ENCODE peak calls at places on chromosomes 16 and 17, in seven cellular contexts. N is OCI-LY7, F is left ventricle myocardium inferior, Q is astrocyte of the cerebellum, D is heart left ventricle, S is NB4, T is ovary. X is an unnamed sample.

GRCh38 chr17:1872976-1873375 is 43.2 kb downstream of the RPA1 start:
- DNase-seq in N (no peak), F (no peak), Q (no peak), D (no peak), S (no peak), T (no peak), X (no peak)

GRCh38 chr16:17397499-17397891 is 73.3 kb downstream of the XYLT1 start:
- DNase-seq in N (no peak), F (no peak), Q (no peak), D (no peak), S (no peak), T (no peak), X (no peak)

GRCh38 chr17:77651983-77652382 is 306.5 kb upstream of the TNRC6C start:
- DNase-seq in N (no peak), F (no peak), Q (no peak), D (no peak), S (no peak), T (no peak), X (no peak)

GRCh38 chr17:8643855-8644506 is 13.5 kb upstream of the MYH10 start:
- DNase-seq in N (no peak), F (no peak), Q (no peak), D (no peak), S (no peak), T (no peak), X (no peak)

GRCh38 chr16:14232106-14232890 is 161.2 kb downstream of the MRTFB start:
- DNase-seq in N (no peak), F (no peak), Q (peak), D (no peak), S (no peak), T (no peak), X (no peak)

GRCh38 chr16:50809561-50809960 is 67.7 kb downstream of the CYLD start:
- DNase-seq in N (no peak), F (no peak), Q (no peak), D (no peak), S (no peak), T (no peak), X (no peak)

GRCh38 chr16:84967828-84968227 is 43.5 kb downstream of the ZDHHC7 start:
- DNase-seq in N (no peak), F (no peak), Q (no peak), D (no peak), S (no peak), T (no peak), X (no peak)

GRCh38 chr16:3182608-3183444 is 5.2 kb upstream of the OR1F1 start:
- DNase-seq in N (no peak), F (no peak), Q (no peak), D (no peak), S (peak), T (no peak), X (no peak)

GRCh38 chr17:83179378-83179777 is 100.0 kb downstream of the METRNL start:
- DNase-seq in N (no peak), F (no peak), Q (no peak), D (no peak), S (no peak), T (peak), X (peak)

GRCh38 chr16:12320298-12320706 is 343.8 kb downstream of the SNX29 start:
- DNase-seq in N (peak), F (no peak), Q (no peak), D (no peak), S (no peak), T (no peak), X (no peak)

GRCh38 chr17:79698086-79698690 is 32.6 kb upstream of the ENPP7 start:
- DNase-seq in N (no peak), F (no peak), Q (no peak), D (no peak), S (no peak), T (no peak), X (no peak)

GRCh38 chr17:66619196-66619595 is 215.7 kb upstream of the CACNG5 start:
- DNase-seq in N (no peak), F (no peak), Q (no peak), D (no peak), S (no peak), T (no peak), X (no peak)

GRCh38 chr17:32854177-32854576 is 22.7 kb downstream of the MYO1D start:
- DNase-seq in N (no peak), F (no peak), Q (no peak), D (no peak), S (no peak), T (no peak), X (no peak)

GRCh38 chr17:17921192-17922082 is 50.8 kb downstream of the TOM1L2 start:
- DNase-seq in N (no peak), F (no peak), Q (peak), D (peak), S (peak), T (no peak), X (no peak)

GRCh38 chr16:9351440-9351839 is 260.0 kb downstream of the HAPSTR1 start:
- DNase-seq in N (no peak), F (no peak), Q (no peak), D (no peak), S (no peak), T (no peak), X (no peak)

GRCh38 chr17:63490321-63490720 is 13.5 kb downstream of the ACE start:
- DNase-seq in N (no peak), F (no peak), Q (no peak), D (no peak), S (no peak), T (no peak), X (no peak)

GRCh38 chr17:65103431-65103830 is 33.7 kb upstream of the RGS9 start:
- DNase-seq in N (no peak), F (no peak), Q (no peak), D (no peak), S (no peak), T (no peak), X (no peak)

GRCh38 chr17:51298508-51299371 is 38.4 kb downstream of the UTP18 start:
- DNase-seq in N (peak), F (no peak), Q (peak), D (no peak), S (peak), T (no peak), X (no peak)

GRCh38 chr16:5412721-5413120 is 315.1 kb upstream of the EEF2KMT start:
- DNase-seq in N (no peak), F (no peak), Q (no peak), D (no peak), S (no peak), T (no peak), X (no peak)

GRCh38 chr17:55446581-55447205 is 25.1 kb upstream of the MMD start:
- DNase-seq in N (no peak), F (no peak), Q (no peak), D (no peak), S (no peak), T (no peak), X (no peak)

GRCh38 chr16:84068041-84068440 is 25.4 kb upstream of the SLC38A8 start:
- DNase-seq in N (no peak), F (no peak), Q (no peak), D (no peak), S (no peak), T (no peak), X (no peak)

GRCh38 chr16:62034236-62035114 is 1.8 kb downstream of the CDH8 start:
- DNase-seq in N (no peak), F (no peak), Q (no peak), D (no peak), S (no peak), T (no peak), X (no peak)

GRCh38 chr16:57316390-57317017 is 32.0 kb upstream of the PLLP start:
- DNase-seq in N (no peak), F (no peak), Q (peak), D (no peak), S (no peak), T (no peak), X (peak)

GRCh38 chr16:14527411-14528044 is 102.5 kb downstream of the PARN start:
- DNase-seq in N (no peak), F (no peak), Q (peak), D (no peak), S (no peak), T (peak), X (peak)

GRCh38 chr16:8874388-8874787 is 5.6 kb upstream of the CARHSP1 start:
- DNase-seq in N (no peak), F (no peak), Q (no peak), D (no peak), S (no peak), T (no peak), X (no peak)

GRCh38 chr16:85690469-85691064 is 1.8 kb upstream of the GINS2 start:
- DNase-seq in N (no peak), F (no peak), Q (no peak), D (no peak), S (no peak), T (no peak), X (no peak)

GRCh38 chr17:79699386-79700036 is 31.2 kb upstream of the ENPP7 start:
- DNase-seq in N (no peak), F (no peak), Q (no peak), D (no peak), S (no peak), T (no peak), X (no peak)

GRCh38 chr17:66975614-66976378 is 11.3 kb downstream of the CACNG4 start:
- DNase-seq in N (peak), F (peak), Q (no peak), D (peak), S (peak), T (no peak), X (no peak)

GRCh38 chr17:29412780-29413565 is 22.8 kb downstream of the TAOK1 start:
- DNase-seq in N (no peak), F (no peak), Q (peak), D (no peak), S (peak), T (no peak), X (no peak)

GRCh38 chr17:51275381-51275780 is 15.0 kb downstream of the UTP18 start:
- DNase-seq in N (no peak), F (no peak), Q (peak), D (no peak), S (no peak), T (no peak), X (no peak)

GRCh38 chr16:9489823-9490467 is 398.5 kb downstream of the HAPSTR1 start:
- DNase-seq in N (no peak), F (peak), Q (no peak), D (peak), S (no peak), T (no peak), X (peak)

GRCh38 chr16:27628216-27628945 is 78.4 kb downstream of the KATNIP start:
- DNase-seq in N (no peak), F (no peak), Q (no peak), D (no peak), S (no peak), T (peak), X (no peak)

GRCh38 chr16:12225816-12226480 is 249.4 kb downstream of the SNX29 start:
- DNase-seq in N (no peak), F (no peak), Q (peak), D (no peak), S (no peak), T (no peak), X (no peak)

GRCh38 chr16:17836868-17837602 is 366.3 kb upstream of the XYLT1 start:
- DNase-seq in N (no peak), F (no peak), Q (peak), D (no peak), S (peak), T (no peak), X (no peak)

GRCh38 chr17:7043544-7044268 is at the start of gene SLC16A11:
- DNase-seq in N (no peak), F (peak), Q (no peak), D (peak), S (peak), T (peak), X (no peak)

GRCh38 chr17:43183921-43184320 is 12.9 kb downstream of the NBR1 start:
- DNase-seq in N (no peak), F (no peak), Q (no peak), D (no peak), S (no peak), T (no peak), X (no peak)

GRCh38 chr16:15782573-15783365 is 74.1 kb downstream of the MYH11 start:
- DNase-seq in N (no peak), F (no peak), Q (no peak), D (no peak), S (peak), T (no peak), X (no peak)

GRCh38 chr17:36089888-36090836 is at the start of gene CCL3:
- DNase-seq in N (peak), F (no peak), Q (no peak), D (no peak), S (peak), T (no peak), X (no peak)

GRCh38 chr17:81471804-81472456 is 40.7 kb downstream of the ACTG1 start:
- DNase-seq in N (peak), F (no peak), Q (peak), D (peak), S (peak), T (peak), X (no peak)
- TF ChIP-seq CTCF in N (no peak), F (peak), Q (no peak), D (no peak), S (no peak), T (peak), X (no peak)

DNA sequence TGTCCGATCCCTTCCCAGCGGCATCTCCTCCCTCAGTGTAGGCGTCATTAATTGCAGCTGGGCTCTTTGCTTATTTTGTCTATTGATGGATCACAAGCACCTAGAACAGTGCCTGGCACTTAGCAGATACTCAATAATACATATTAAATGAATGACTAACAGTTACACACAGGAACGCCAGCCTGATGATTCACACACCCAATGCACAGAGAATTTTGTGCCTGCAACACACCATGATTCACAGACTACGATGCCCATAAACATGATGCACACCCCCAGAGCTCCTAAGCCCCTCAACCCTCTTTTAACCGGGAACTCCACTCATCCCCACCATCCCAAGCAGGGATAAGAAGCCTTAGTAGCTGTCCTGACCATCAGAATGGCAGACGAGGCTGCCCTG is 66.6 kb upstream of the TMEM97 start:
- DNase-seq in N (no peak), F (no peak), Q (no peak), D (no peak), S (no peak), T (no peak), X (no peak)
- H3K4me3 ChIP-seq in N (no peak), F (no peak), Q (no peak), D (no peak), S (no peak), T (no peak), X (no peak)

GRCh38 chr16:82603784-82604411 is 22.9 kb upstream of the CDH13 start:
- DNase-seq in N (peak), F (peak), Q (peak), D (peak), S (peak), T (no peak), X (no peak)
- TF ChIP-seq CTCF in N (peak), F (peak), Q (peak), D (peak), S (peak), T (peak), X (peak)

DNA sequence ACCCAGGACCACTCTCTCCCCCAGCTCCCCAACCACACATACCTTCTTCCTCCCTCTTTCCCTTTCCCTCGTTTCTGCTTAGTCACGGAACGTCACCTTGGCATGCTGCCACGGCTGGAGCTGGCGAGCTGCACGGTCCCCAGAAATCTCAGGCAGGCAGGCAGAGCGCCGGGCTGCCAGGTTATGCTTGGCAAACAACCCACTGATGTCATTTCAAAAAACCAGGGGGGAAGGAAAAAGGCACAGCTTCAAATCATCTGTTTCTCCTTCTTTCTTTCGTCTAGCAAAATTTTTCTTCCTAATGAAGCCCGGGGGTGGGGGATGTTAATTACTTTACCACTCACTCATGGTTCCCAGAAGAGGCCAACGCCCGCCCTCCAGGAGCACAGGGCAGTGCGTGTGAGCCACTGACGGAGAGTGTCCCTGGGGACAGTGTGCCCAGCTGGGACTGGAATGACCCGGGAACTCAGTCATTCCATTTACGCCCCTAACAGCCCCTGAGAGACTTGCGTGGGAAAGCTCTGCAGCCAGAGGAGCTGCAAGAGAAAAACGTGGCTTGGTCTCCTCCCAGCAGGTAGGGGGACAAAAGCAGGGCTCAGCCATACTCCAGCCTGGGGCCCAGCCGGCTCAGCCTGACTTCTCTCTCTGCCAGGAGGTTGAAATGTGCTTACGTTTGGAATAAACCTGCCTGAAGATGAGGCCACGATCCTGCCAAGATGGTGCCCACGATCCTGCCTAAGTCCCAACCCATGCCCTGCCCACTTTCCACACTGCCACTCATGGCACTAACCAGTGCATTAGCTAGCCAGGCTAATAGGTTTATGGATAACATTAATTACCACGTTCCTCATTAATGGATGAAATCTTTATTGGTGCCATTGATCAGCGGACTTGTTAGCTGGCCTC is 198.9 kb downstream of the ZFHX3 start:
- DNase-seq in N (no peak), F (peak), Q (peak), D (peak), S (no peak), T (peak), X (peak)
- H3K4me3 ChIP-seq in N (no peak), F (peak), Q (no peak), D (peak), S (no peak), T (no peak), X (peak)

DNA sequence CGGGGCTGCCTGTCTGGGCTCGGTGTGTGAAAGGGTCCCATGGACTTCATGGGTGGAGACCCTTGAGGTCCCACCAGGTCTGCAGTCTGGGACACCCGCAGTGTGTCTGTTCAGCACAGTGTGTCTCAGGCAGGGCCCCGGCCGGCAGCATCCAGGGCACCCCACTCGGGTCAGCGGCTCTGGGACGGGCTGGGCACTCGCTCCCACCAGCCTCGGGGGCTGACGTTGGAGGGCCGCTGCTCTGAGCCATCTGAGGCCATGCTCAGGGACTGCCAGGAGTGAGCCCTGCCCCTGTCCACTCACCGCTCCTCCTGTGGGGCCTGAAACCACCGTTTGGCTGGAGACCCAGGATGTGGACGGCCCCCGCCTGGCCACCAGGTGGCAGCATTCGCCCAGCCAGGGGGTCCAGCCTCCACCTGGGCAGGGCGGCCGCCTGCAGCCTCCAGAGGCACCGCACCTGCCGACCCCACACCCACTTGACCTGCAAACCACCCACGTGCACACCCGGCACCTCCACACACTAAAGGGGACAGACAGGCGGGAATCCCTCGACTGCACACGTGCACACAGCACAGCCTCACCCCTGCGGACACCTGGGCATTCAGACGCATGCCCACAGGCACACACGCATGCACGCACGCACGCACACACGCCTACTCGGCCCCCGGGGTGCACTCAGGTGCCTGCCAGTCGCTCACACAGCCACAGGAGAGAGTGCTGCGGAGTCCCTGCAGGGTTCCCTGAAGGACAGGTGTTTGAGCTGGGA is 10.1 kb upstream of the ZFPM1 start:
- DNase-seq in N (peak), F (peak), Q (no peak), D (peak), S (peak), T (peak), X (peak)
- TF ChIP-seq CTCF in N (peak), F (peak), Q (peak), D (peak), S (peak), T (peak), X (peak)

GRCh38 chr17:60751884-60752283 is 74.2 kb downstream of the BCAS3 start:
- DNase-seq in N (no peak), F (no peak), Q (no peak), D (no peak), S (no peak), T (no peak), X (no peak)

GRCh38 chr17:60749708-60750107 is 72.1 kb downstream of the BCAS3 start:
- DNase-seq in N (no peak), F (no peak), Q (no peak), D (no peak), S (no peak), T (no peak), X (no peak)

GRCh38 chr17:60749050-60749449 is 71.4 kb downstream of the BCAS3 start:
- DNase-seq in N (no peak), F (no peak), Q (no peak), D (no peak), S (no peak), T (no peak), X (no peak)

GRCh38 chr17:60752873-60753577 is 75.4 kb downstream of the BCAS3 start:
- DNase-seq in N (no peak), F (no peak), Q (no peak), D (no peak), S (no peak), T (no peak), X (no peak)

GRCh38 chr17:60750645-60751044 is 73.0 kb downstream of the BCAS3 start:
- DNase-seq in N (no peak), F (no peak), Q (no peak), D (no peak), S (no peak), T (no peak), X (no peak)
- H3K4me3 ChIP-seq in N (no peak), F (no peak), Q (no peak), D (no peak), S (no peak), T (no peak), X (no peak)

GRCh38 chr17:73929860-73930430 is 273.5 kb upstream of the RPL38 start:
- DNase-seq in N (no peak), F (no peak), Q (no peak), D (no peak), S (no peak), T (no peak), X (peak)
- TF ChIP-seq CTCF in N (peak), F (no peak), Q (no peak), D (no peak), S (no peak), T (no peak), X (no peak)

GRCh38 chr17:44778656-44779210 is 19.9 kb downstream of the ADAM11 start:
- DNase-seq in N (no peak), F (no peak), Q (no peak), D (no peak), S (no peak), T (no peak), X (no peak)
- H3K4me3 ChIP-seq in N (peak), F (peak), Q (peak), D (peak), S (no peak), T (no peak), X (peak)

DNA sequence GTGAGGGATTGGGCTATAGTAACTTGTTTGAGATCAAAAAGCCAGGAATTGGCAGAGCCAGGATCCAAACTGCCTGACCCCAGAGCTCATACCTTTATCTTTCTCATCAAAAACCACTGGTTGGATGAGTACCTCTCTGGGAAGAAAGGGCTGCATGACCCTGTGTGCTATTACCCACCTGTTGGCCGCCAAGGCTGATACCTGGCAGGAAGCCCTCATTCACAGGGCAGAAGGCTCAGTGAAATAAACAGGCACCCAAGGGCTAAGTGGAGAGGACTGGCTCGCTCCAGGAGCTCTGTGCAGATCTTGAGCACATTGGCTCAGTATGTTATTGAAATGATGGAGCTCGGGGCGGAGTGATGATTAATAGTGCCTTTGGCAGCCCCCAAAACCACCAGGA is 197.5 kb downstream of the MSI2 start:
- DNase-seq in N (no peak), F (no peak), Q (no peak), D (no peak), S (no peak), T (no peak), X (no peak)
- TF ChIP-seq CTCF in N (no peak), F (no peak), Q (no peak), D (no peak), S (no peak), T (no peak), X (no peak)

X was measured in right atrium auricular region.